ENCODE peak calls at places on chromosomes 2 and 18, in four cellular contexts. One of them, this sample, is unnamed.

GRCh38 chr2:197990356-197990755 is 186.0 kb downstream of the PLCL1 start:
- DNase-seq in K562: no peak
- DNase-seq in GM12878: no peak
- DNase-seq in HL-60: no peak
- DNase-seq in this sample: no peak

GRCh38 chr2:112623913-112624777 is 21.6 kb upstream of the SLC20A1 start:
- DNase-seq in GM12878: no peak
- DNase-seq in K562: peak; percentile 58
- DNase-seq in HL-60: no peak
- DNase-seq in this sample: no peak

GRCh38 chr2:232506713-232507112 is 13.5 kb upstream of the PRSS56 start:
- DNase-seq in GM12878: no peak
- DNase-seq in K562: no peak
- DNase-seq in HL-60: no peak
- DNase-seq in this sample: no peak

GRCh38 chr2:97673915-97674283 is 4.4 kb downstream of the C2orf92 start:
- DNase-seq in K562: peak; percentile 34
- DNase-seq in GM12878: no peak
- DNase-seq in HL-60: no peak
- DNase-seq in this sample: no peak

GRCh38 chr18:8828300-8828699 is 122.9 kb downstream of the MTCL1 start:
- DNase-seq in K562: no peak
- DNase-seq in HL-60: no peak
- DNase-seq in GM12878: no peak
- DNase-seq in this sample: no peak

GRCh38 chr2:72011356-72011661 is 136.4 kb downstream of the CYP26B1 start:
- DNase-seq in GM12878: no peak
- DNase-seq in HL-60: no peak
- DNase-seq in K562: no peak
- DNase-seq in this sample: no peak

GRCh38 chr2:156190532-156190931 is 142.0 kb downstream of the NR4A2 start:
- DNase-seq in GM12878: no peak
- DNase-seq in K562: no peak
- DNase-seq in HL-60: no peak
- DNase-seq in this sample: no peak

GRCh38 chr2:207624170-207625013 is 802 bp downstream of the METTL21A start:
- DNase-seq in K562: peak; percentile 21
- DNase-seq in HL-60: peak; percentile 84
- DNase-seq in GM12878: no peak
- DNase-seq in this sample: no peak

GRCh38 chr18:50880108-50880465 is 1.2 kb downstream of the ME2 start:
- DNase-seq in HL-60: peak; percentile 22
- DNase-seq in K562: no peak
- DNase-seq in GM12878: no peak
- DNase-seq in this sample: no peak

GRCh38 chr2:119981896-119982295 is 31.0 kb upstream of the EPB41L5 start:
- DNase-seq in HL-60: no peak
- DNase-seq in GM12878: no peak
- DNase-seq in K562: no peak
- DNase-seq in this sample: no peak

GRCh38 chr2:23760746-23761145 is 166.2 kb downstream of the ATAD2B start:
- DNase-seq in HL-60: no peak
- DNase-seq in GM12878: no peak
- DNase-seq in K562: no peak
- DNase-seq in this sample: no peak

GRCh38 chr2:205970348-205970747 is 115.6 kb downstream of the INO80D start:
- DNase-seq in HL-60: no peak
- DNase-seq in K562: no peak
- DNase-seq in GM12878: no peak
- DNase-seq in this sample: no peak

GRCh38 chr2:55511508-55512124 is 7.9 kb upstream of the CFAP36 start:
- DNase-seq in GM12878: no peak
- DNase-seq in K562: peak; percentile 13
- DNase-seq in HL-60: no peak
- DNase-seq in this sample: no peak

GRCh38 chr2:208134928-208135586 is 5.4 kb upstream of the CRYGC start:
- DNase-seq in HL-60: peak; percentile 71
- DNase-seq in K562: no peak
- DNase-seq in GM12878: no peak
- DNase-seq in this sample: no peak

GRCh38 chr2:161139098-161139987 is 20.9 kb upstream of the TANK start:
- DNase-seq in K562: no peak
- DNase-seq in GM12878: no peak
- DNase-seq in HL-60: no peak
- DNase-seq in this sample: no peak

GRCh38 chr2:162107361-162107901 is 33.4 kb upstream of the DPP4 start:
- DNase-seq in HL-60: no peak
- DNase-seq in K562: no peak
- DNase-seq in GM12878: no peak
- DNase-seq in this sample: no peak

GRCh38 chr18:3132700-3133099 is 87.1 kb downstream of the MYOM1 start:
- DNase-seq in GM12878: no peak
- DNase-seq in K562: no peak
- DNase-seq in HL-60: no peak
- DNase-seq in this sample: no peak

GRCh38 chr2:44237221-44237620 is 38.1 kb upstream of the SLC3A1 start:
- DNase-seq in K562: no peak
- DNase-seq in HL-60: no peak
- DNase-seq in GM12878: peak; percentile 26
- DNase-seq in this sample: peak; percentile 18

GRCh38 chr18:47547539-47548202 is 296.2 kb upstream of the SKOR2 start:
- DNase-seq in GM12878: no peak
- DNase-seq in HL-60: no peak
- DNase-seq in K562: no peak
- DNase-seq in this sample: no peak

GRCh38 chr2:227191367-227191766 is 26.9 kb downstream of the COL4A3 start:
- DNase-seq in K562: no peak
- DNase-seq in HL-60: no peak
- DNase-seq in GM12878: no peak
- DNase-seq in this sample: no peak

GRCh38 chr2:148670773-148671172 is 26.2 kb downstream of the EPC2 start:
- DNase-seq in K562: no peak
- DNase-seq in GM12878: no peak
- DNase-seq in HL-60: no peak
- DNase-seq in this sample: no peak

GRCh38 chr2:89837962-89838625 is 1146.6 kb downstream of the RPIA start:
- DNase-seq in HL-60: no peak
- DNase-seq in GM12878: no peak
- DNase-seq in K562: no peak
- DNase-seq in this sample: no peak

GRCh38 chr2:238509151-238509820 is 82.6 kb downstream of the ASB1 start:
- DNase-seq in HL-60: no peak
- DNase-seq in GM12878: no peak
- DNase-seq in K562: no peak
- DNase-seq in this sample: no peak

GRCh38 chr2:109440507-109441156 is 173.1 kb downstream of the SEPTIN10 start:
- DNase-seq in HL-60: peak; percentile 23
- DNase-seq in K562: no peak
- DNase-seq in GM12878: no peak
- DNase-seq in this sample: no peak

GRCh38 chr2:100199421-100199820 is 57.0 kb upstream of the AFF3 start:
- DNase-seq in GM12878: no peak
- DNase-seq in K562: no peak
- DNase-seq in HL-60: no peak
- DNase-seq in this sample: no peak

GRCh38 chr2:136612079-136612478 is 153.3 kb upstream of the THSD7B start:
- DNase-seq in HL-60: no peak
- DNase-seq in GM12878: no peak
- DNase-seq in K562: no peak
- DNase-seq in this sample: no peak

GRCh38 chr2:3526871-3527270 is 7.5 kb upstream of the ADI1 start:
- DNase-seq in K562: no peak
- DNase-seq in GM12878: no peak
- DNase-seq in HL-60: no peak
- DNase-seq in this sample: no peak

GRCh38 chr2:37544617-37545031 is 126.8 kb downstream of the CDC42EP3 start:
- DNase-seq in K562: no peak
- DNase-seq in HL-60: no peak
- DNase-seq in GM12878: no peak
- DNase-seq in this sample: no peak

GRCh38 chr18:79906706-79907105 is 44.7 kb downstream of the SLC66A2 start:
- DNase-seq in GM12878: no peak
- DNase-seq in K562: no peak
- DNase-seq in HL-60: no peak
- DNase-seq in this sample: no peak

GRCh38 chr2:241209271-241209670 is 20.8 kb downstream of the ANO7 start:
- DNase-seq in HL-60: no peak
- DNase-seq in K562: peak; percentile 54
- DNase-seq in GM12878: no peak
- DNase-seq in this sample: no peak

GRCh38 chr2:65130440-65131175 is 702 bp upstream of the RAB1A start:
- DNase-seq in K562: no peak
- DNase-seq in HL-60: no peak
- DNase-seq in GM12878: peak; percentile 23
- DNase-seq in this sample: peak; percentile 8

GRCh38 chr2:12674644-12675328 is 42.0 kb upstream of the TRIB2 start:
- DNase-seq in HL-60: no peak
- DNase-seq in GM12878: no peak
- DNase-seq in K562: no peak
- DNase-seq in this sample: no peak

GRCh38 chr2:12676771-12677170 is 40.0 kb upstream of the TRIB2 start:
- DNase-seq in GM12878: no peak
- DNase-seq in HL-60: no peak
- DNase-seq in K562: no peak
- DNase-seq in this sample: no peak

GRCh38 chr2:12675352-12675795 is 41.4 kb upstream of the TRIB2 start:
- DNase-seq in HL-60: no peak
- DNase-seq in K562: peak; percentile 68
- DNase-seq in GM12878: no peak
- DNase-seq in this sample: no peak

GRCh38 chr2:12675801-12676200 is 40.9 kb upstream of the TRIB2 start:
- DNase-seq in K562: no peak
- DNase-seq in HL-60: no peak
- DNase-seq in GM12878: no peak
- DNase-seq in this sample: no peak

DNA sequence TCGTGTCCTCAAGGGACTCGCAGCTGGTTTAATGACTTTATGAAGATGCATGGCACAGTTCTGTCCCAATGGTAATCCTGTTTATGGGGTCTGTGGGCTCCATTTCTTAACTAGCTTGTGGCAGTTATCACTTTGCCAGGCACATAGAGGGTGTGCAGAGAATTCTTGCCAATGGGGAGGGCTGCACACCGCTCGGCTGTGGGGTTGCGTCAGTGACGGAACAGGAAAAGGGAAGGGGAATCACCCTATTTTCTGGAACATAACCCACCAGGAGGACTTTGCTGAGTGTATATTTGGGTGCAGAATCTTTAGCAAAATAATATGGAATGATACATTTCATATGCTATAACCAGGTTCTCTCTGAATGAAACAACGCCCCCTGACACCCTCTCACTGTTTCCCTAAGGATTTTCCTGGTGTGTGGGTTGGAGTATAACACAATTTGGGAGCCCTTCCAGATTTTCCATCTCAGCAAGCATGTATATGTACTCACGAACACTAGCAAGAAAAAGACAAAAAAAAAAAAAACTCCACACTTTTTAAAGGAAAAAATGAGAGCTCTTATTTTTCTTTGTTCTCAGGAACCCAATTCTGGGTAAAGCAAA is 43.9 kb upstream of the TRIB2 start:
- DNase-seq in HL-60: no peak
- DNase-seq in K562: no peak
- DNase-seq in GM12878: no peak
- DNase-seq in this sample: no peak
- TF ChIP-seq SPI1 in HL-60: no peak
- TF ChIP-seq SPI1 in K562: no peak
- TF ChIP-seq SPI1 in GM12878: no peak
- TF ChIP-seq SPI1 in this sample: no peak

DNA sequence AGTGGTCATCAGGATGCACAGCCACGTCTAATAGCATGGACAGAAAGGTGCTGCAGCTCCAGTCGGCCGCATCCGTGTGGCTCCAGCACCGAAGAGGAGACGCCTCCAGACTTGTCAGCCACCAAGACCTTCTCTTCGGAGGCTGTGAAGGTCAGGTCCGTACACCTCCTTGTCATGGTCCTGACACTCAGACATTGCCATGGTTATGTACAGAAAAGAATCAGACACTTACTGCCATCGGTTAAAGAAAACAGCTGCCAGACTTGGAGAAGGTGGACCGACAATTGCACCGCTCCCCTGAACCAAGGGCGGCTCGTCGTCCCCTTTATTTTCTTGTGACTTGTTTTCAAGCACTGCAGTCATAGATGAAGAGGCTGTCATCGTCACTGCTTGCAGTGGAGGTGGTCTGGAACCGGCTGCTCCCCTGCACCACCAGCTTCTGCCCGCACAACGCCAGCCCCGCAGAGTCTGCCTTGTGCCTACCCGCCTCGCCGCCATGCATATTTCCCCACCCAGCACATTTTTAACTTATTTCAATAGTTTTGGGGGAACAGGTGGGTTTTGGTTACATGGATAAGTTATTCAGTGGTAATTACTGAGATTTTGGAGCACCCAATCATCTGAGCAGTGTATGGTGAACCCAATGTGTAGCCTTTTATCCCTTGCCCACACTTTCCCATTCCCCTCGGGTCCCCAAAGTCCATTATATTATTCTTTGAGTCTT is 18.3 kb downstream of the FBXO48 start:
- DNase-seq in GM12878: no peak
- DNase-seq in K562: no peak
- DNase-seq in HL-60: no peak
- DNase-seq in this sample: no peak
- TF ChIP-seq SPI1 in GM12878: no peak
- TF ChIP-seq SPI1 in K562: no peak
- TF ChIP-seq SPI1 in HL-60: no peak
- TF ChIP-seq SPI1 in this sample: no peak

GRCh38 chr2:62304429-62305417 is 108.8 kb downstream of the B3GNT2 start:
- DNase-seq in HL-60: peak; percentile 95
- DNase-seq in K562: peak; percentile 93
- DNase-seq in GM12878: peak; percentile 71
- DNase-seq in this sample: no peak
- TF ChIP-seq SPI1 in HL-60: no peak
- TF ChIP-seq SPI1 in K562: peak; percentile 1
- TF ChIP-seq SPI1 in GM12878: peak; percentile 65
- TF ChIP-seq SPI1 in this sample: peak; percentile 64

DNA sequence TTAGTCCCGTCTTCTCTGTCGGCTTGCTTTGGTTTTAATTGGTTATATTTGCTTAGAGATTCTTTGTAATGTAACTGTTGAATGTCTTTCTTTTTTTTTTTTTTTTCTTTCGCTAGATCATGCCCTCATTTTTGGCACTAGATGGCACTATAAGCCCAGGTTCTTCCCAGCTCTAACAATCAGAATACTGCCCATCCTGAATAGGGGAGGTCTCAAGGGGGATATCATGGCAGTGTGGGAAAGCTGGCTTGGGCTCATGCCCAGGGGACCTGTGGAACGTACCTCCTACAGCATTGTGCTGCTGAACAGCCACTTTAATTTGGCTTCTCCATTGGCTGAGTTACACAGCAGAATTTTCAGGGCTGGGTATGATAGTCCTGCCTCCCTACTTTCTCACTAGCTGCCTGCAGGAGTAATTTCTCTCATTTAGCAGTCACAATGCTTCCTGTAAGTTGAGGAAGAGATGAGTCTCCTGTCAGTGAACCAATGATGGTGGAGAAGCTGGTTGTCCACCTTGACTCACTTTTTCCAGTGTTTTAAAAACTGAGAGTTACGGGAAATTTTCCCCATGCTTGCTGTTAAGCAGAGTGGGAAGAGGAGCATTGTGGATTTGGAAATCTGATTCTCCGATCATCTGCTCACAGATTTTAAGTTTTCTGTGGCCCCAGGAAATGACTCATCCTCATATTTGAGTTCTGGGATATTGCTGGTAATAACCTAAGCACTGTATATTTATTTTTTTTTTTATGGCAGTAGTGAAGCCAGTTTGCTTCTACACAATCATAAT is 47.2 kb downstream of the RAD51AP2 start:
- DNase-seq in GM12878: peak; percentile 4
- DNase-seq in HL-60: peak; percentile 5
- DNase-seq in K562: peak; percentile 25
- DNase-seq in this sample: no peak
- TF ChIP-seq SPI1 in GM12878: no peak
- TF ChIP-seq SPI1 in HL-60: no peak
- TF ChIP-seq SPI1 in K562: no peak
- TF ChIP-seq SPI1 in this sample: no peak

This sample was measured in GM12891.